ENCODE peak calls at places on chromosome 5, in four cellular contexts. One of them, this sample, is unnamed. For H3K4me1, the result is how much of the 10 kb centered on the place peaks cover.

GRCh38 chr5:65906256-65906655 is 20.1 kb upstream of the ERBIN start:
- DNase-seq in H9: no peak
- DNase-seq in adipocyte: no peak
- DNase-seq in GM23248: no peak
- DNase-seq in this sample: no peak

GRCh38 chr5:88882321-88883038 is 504 bp downstream of the MEF2C start:
- DNase-seq in adipocyte: peak
- DNase-seq in H9: no peak
- DNase-seq in GM23248: peak
- DNase-seq in this sample: no peak

GRCh38 chr5:59039003-59039295 is 456.1 kb downstream of the RAB3C start:
- DNase-seq in H9: peak
- DNase-seq in GM23248: peak
- DNase-seq in adipocyte: no peak
- DNase-seq in this sample: no peak

GRCh38 chr5:148042920-148043319 is 20.9 kb upstream of the SPINK5 start:
- DNase-seq in adipocyte: no peak
- DNase-seq in H9: no peak
- DNase-seq in GM23248: no peak
- DNase-seq in this sample: no peak

GRCh38 chr5:160479926-160480325 is 58.3 kb downstream of the PTTG1 start:
- DNase-seq in GM23248: peak
- DNase-seq in adipocyte: peak
- DNase-seq in H9: no peak
- DNase-seq in this sample: peak

GRCh38 chr5:169296456-169297220 is 4.3 kb downstream of the SLIT3 start:
- DNase-seq in GM23248: peak
- DNase-seq in adipocyte: peak
- DNase-seq in H9: no peak
- DNase-seq in this sample: no peak

GRCh38 chr5:172224996-172225395 is 31.0 kb downstream of the EFCAB9 start:
- DNase-seq in GM23248: no peak
- DNase-seq in adipocyte: no peak
- DNase-seq in H9: no peak
- DNase-seq in this sample: no peak

GRCh38 chr5:98428806-98429205 is 344.7 kb upstream of the RGMB start:
- DNase-seq in H9: no peak
- DNase-seq in GM23248: peak
- DNase-seq in adipocyte: peak
- DNase-seq in this sample: peak

GRCh38 chr5:10424124-10424731 is 17.5 kb upstream of the ROPN1L start:
- DNase-seq in H9: peak
- DNase-seq in adipocyte: peak
- DNase-seq in GM23248: peak
- DNase-seq in this sample: no peak

GRCh38 chr5:2204366-2205184 is 321.9 kb upstream of the IRX4 start:
- DNase-seq in GM23248: no peak
- DNase-seq in adipocyte: no peak
- DNase-seq in H9: no peak
- DNase-seq in this sample: no peak

GRCh38 chr5:1030801-1031271 is 22.2 kb downstream of the NKD2 start:
- DNase-seq in adipocyte: no peak
- DNase-seq in GM23248: no peak
- DNase-seq in H9: no peak
- DNase-seq in this sample: no peak

GRCh38 chr5:169173372-169173771 is 127.6 kb downstream of the SLIT3 start:
- DNase-seq in adipocyte: peak
- DNase-seq in H9: no peak
- DNase-seq in GM23248: peak
- DNase-seq in this sample: no peak

GRCh38 chr5:78631931-78632330 is 16.6 kb downstream of the LHFPL2 start:
- DNase-seq in H9: no peak
- DNase-seq in GM23248: no peak
- DNase-seq in adipocyte: no peak
- DNase-seq in this sample: no peak

GRCh38 chr5:167104351-167104750 is 1187.1 kb upstream of the WWC1 start:
- DNase-seq in adipocyte: no peak
- DNase-seq in GM23248: no peak
- DNase-seq in H9: no peak
- DNase-seq in this sample: no peak

GRCh38 chr5:177988989-177989625 is 6.9 kb downstream of the PROP1 start:
- DNase-seq in GM23248: no peak
- DNase-seq in H9: no peak
- DNase-seq in adipocyte: no peak
- DNase-seq in this sample: no peak

GRCh38 chr5:62718368-62718767 is 139.7 kb downstream of the LRRC70 start:
- DNase-seq in adipocyte: no peak
- DNase-seq in H9: peak
- DNase-seq in GM23248: no peak
- DNase-seq in this sample: no peak

GRCh38 chr5:179530069-179530998 is 20.0 kb upstream of the RUFY1 start:
- DNase-seq in GM23248: peak
- DNase-seq in adipocyte: no peak
- DNase-seq in H9: peak
- DNase-seq in this sample: no peak

GRCh38 chr5:127867006-127867788 is 164.0 kb downstream of the CCDC192 start:
- DNase-seq in GM23248: no peak
- DNase-seq in H9: no peak
- DNase-seq in adipocyte: no peak
- DNase-seq in this sample: no peak

GRCh38 chr5:133307275-133307674 is 255.5 kb downstream of the HSPA4 start:
- DNase-seq in GM23248: no peak
- DNase-seq in adipocyte: no peak
- DNase-seq in H9: no peak
- DNase-seq in this sample: no peak

GRCh38 chr5:147180751-147181150 is 54.1 kb upstream of the STK32A start:
- DNase-seq in adipocyte: no peak
- DNase-seq in GM23248: no peak
- DNase-seq in H9: no peak
- DNase-seq in this sample: no peak

GRCh38 chr5:168234133-168234532 is 57.3 kb upstream of the WWC1 start:
- DNase-seq in adipocyte: no peak
- DNase-seq in GM23248: peak
- DNase-seq in H9: no peak
- DNase-seq in this sample: peak

GRCh38 chr5:45037927-45038326 is 229.2 kb downstream of the MRPS30 start:
- DNase-seq in GM23248: no peak
- DNase-seq in H9: no peak
- DNase-seq in adipocyte: no peak
- DNase-seq in this sample: no peak

GRCh38 chr5:66633754-66634153 is 37.6 kb downstream of the MAST4 start:
- DNase-seq in GM23248: no peak
- DNase-seq in adipocyte: no peak
- DNase-seq in H9: no peak
- DNase-seq in this sample: no peak

GRCh38 chr5:71778678-71779276 is 59.7 kb downstream of the CARTPT start:
- DNase-seq in GM23248: peak
- DNase-seq in H9: no peak
- DNase-seq in adipocyte: peak
- DNase-seq in this sample: peak

GRCh38 chr5:73136277-73136606 is 15.9 kb downstream of the TMEM171 start:
- DNase-seq in adipocyte: no peak
- DNase-seq in GM23248: no peak
- DNase-seq in H9: peak
- DNase-seq in this sample: no peak

GRCh38 chr5:57277085-57277484 is 103.2 kb downstream of the GPBP1 start:
- DNase-seq in GM23248: peak
- DNase-seq in adipocyte: peak
- DNase-seq in H9: no peak
- DNase-seq in this sample: no peak

GRCh38 chr5:132026516-132027008 is 15.1 kb upstream of the ACSL6 start:
- DNase-seq in H9: no peak
- DNase-seq in adipocyte: no peak
- DNase-seq in GM23248: no peak
- DNase-seq in this sample: no peak

GRCh38 chr5:74225587-74225986 is 414.9 kb downstream of the ENC1 start:
- DNase-seq in GM23248: no peak
- DNase-seq in H9: no peak
- DNase-seq in adipocyte: no peak
- DNase-seq in this sample: no peak

GRCh38 chr5:17005087-17005828 is 69.2 kb upstream of the MYO10 start:
- DNase-seq in H9: no peak
- DNase-seq in adipocyte: no peak
- DNase-seq in GM23248: no peak
- DNase-seq in this sample: no peak

GRCh38 chr5:125277494-125278154 is 531.2 kb upstream of the ZNF608 start:
- DNase-seq in H9: no peak
- DNase-seq in GM23248: peak
- DNase-seq in adipocyte: peak
- DNase-seq in this sample: peak

GRCh38 chr5:94691947-94692346 is 73.5 kb downstream of the SLF1 start:
- DNase-seq in H9: no peak
- DNase-seq in adipocyte: peak
- DNase-seq in GM23248: peak
- DNase-seq in this sample: peak

GRCh38 chr5:38922199-38922598 is 76.4 kb downstream of the OSMR start:
- DNase-seq in adipocyte: peak
- DNase-seq in GM23248: peak
- DNase-seq in H9: peak
- DNase-seq in this sample: peak

GRCh38 chr5:178453224-178453623 is 137.0 kb downstream of the COL23A1 start:
- DNase-seq in adipocyte: peak
- DNase-seq in GM23248: peak
- DNase-seq in H9: no peak
- DNase-seq in this sample: peak

GRCh38 chr5:149490599-149491187 is 60.5 kb downstream of the CSNK1A1 start:
- DNase-seq in GM23248: peak
- DNase-seq in adipocyte: no peak
- DNase-seq in H9: no peak
- DNase-seq in this sample: no peak
- H3K9ac ChIP-seq in GM23248: peak
- H3K9ac ChIP-seq in adipocyte: peak
- H3K9ac ChIP-seq in H9: no peak
- H3K9ac ChIP-seq in this sample: no peak

GRCh38 chr5:115624994-115625393 is 842 bp downstream of the TMED7 start:
- DNase-seq in GM23248: peak
- DNase-seq in adipocyte: peak
- DNase-seq in H9: no peak
- DNase-seq in this sample: no peak
- H3K4me1 ChIP-seq in GM23248: under half
- H3K4me1 ChIP-seq in adipocyte: under half
- H3K4me1 ChIP-seq in H9: under half
- H3K4me1 ChIP-seq in this sample: under half

DNA sequence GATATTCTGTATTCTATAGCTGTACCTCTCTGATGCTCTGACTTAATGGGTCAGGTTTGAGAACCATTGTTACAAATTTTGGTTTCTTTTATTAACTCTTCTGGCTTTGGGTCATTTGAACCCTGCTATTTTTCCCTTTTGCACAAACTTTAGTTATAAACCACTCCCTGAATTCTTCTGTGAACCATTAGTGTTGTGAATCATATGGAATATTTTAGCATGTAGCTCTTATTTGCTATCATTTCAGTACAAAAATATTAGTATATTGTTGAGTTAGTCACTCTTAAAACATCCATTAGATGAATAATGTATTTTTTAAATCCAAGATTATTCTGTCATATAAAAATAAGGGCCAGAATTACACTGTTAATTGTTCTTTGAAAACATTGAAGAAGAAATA is 51.2 kb downstream of the FER start:
- DNase-seq in adipocyte: peak
- DNase-seq in H9: no peak
- DNase-seq in GM23248: peak
- DNase-seq in this sample: no peak
- H3K9ac ChIP-seq in adipocyte: no peak
- H3K9ac ChIP-seq in H9: no peak
- H3K9ac ChIP-seq in GM23248: peak
- H3K9ac ChIP-seq in this sample: no peak

GRCh38 chr5:142825378-142826089 is 55.4 kb downstream of the ARHGAP26 start:
- DNase-seq in GM23248: no peak
- DNase-seq in adipocyte: no peak
- DNase-seq in H9: no peak
- DNase-seq in this sample: no peak
- H3K4me1 ChIP-seq in GM23248: half or more
- H3K4me1 ChIP-seq in adipocyte: half or more
- H3K4me1 ChIP-seq in H9: under half
- H3K4me1 ChIP-seq in this sample: half or more

GRCh38 chr5:37725185-37725584 is 114.7 kb downstream of the GDNF start:
- DNase-seq in H9: no peak
- DNase-seq in adipocyte: no peak
- DNase-seq in GM23248: no peak
- DNase-seq in this sample: no peak
- H3K9ac ChIP-seq in H9: no peak
- H3K9ac ChIP-seq in adipocyte: no peak
- H3K9ac ChIP-seq in GM23248: peak
- H3K9ac ChIP-seq in this sample: no peak

DNA sequence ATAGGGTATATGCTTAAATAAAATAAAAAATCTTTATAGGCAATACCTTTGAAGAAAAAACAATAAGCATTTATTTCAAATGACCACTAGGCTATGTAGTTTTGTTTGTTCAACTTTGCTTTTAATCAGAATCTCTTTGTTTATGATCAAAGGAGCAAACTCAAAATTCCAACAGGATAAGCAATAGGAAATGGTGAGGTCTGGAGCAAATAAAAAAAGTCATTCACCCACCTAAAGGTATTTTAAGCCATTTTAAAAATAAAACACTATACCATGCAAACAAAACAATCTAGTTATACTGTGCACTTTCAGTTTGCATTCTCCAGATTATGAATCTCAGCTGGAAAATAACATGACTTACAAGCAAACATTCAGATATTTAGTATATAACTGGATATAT is 35.3 kb upstream of the CYFIP2 start:
- DNase-seq in GM23248: no peak
- DNase-seq in H9: no peak
- DNase-seq in adipocyte: no peak
- DNase-seq in this sample: no peak
- H3K4me1 ChIP-seq in GM23248: under half
- H3K4me1 ChIP-seq in H9: under half
- H3K4me1 ChIP-seq in adipocyte: under half
- H3K4me1 ChIP-seq in this sample: under half

GRCh38 chr5:14353661-14354474 is 210.7 kb downstream of the TRIO start:
- DNase-seq in GM23248: no peak
- DNase-seq in H9: no peak
- DNase-seq in adipocyte: peak
- DNase-seq in this sample: no peak
- H3K9ac ChIP-seq in GM23248: no peak
- H3K9ac ChIP-seq in H9: no peak
- H3K9ac ChIP-seq in adipocyte: no peak
- H3K9ac ChIP-seq in this sample: no peak

DNA sequence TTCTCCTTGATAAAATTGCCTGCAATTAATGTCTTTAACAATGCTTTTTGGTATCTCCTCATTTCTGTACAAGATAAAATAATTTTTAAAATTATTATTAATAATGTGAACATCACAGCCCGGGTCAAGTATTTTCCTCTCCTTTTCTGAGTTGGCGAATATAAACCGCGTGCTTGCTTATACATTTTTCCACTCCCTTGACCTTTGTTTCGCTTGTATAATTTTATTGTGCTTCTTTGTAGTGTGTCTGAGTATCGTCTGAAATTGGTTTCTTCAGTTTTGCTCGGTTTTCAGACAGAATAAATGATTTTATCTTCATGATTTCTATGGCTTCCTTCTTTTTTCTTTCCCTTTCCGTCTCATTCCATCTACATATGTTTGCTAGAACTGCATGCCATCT is 448.5 kb downstream of the MAT2B start:
- DNase-seq in GM23248: no peak
- DNase-seq in adipocyte: no peak
- DNase-seq in H9: no peak
- DNase-seq in this sample: no peak
- H3K4me1 ChIP-seq in GM23248: under half
- H3K4me1 ChIP-seq in adipocyte: under half
- H3K4me1 ChIP-seq in H9: under half
- H3K4me1 ChIP-seq in this sample: under half